ENCODE peak calls at places on chromosomes 2 and 18, in ten cellular contexts. Q is fibroblast of the conjunctiva; E is stimulated activated CD4-positive, alpha-beta T cell treated with anti-CD3 and anti-CD28 coated beads, Interleukin-4, amount 100 ng/mL, for 24 hours; C is NCI-H1092 treated with DMSO at 0.1 percent for 48 hours; D is Daoy; A is C1 segment of cervical spinal cord; G is spleen; U is right cardiac atrium; P is activated CD8-positive, alpha-beta memory T cell treated with anti-CD3 and anti-CD28 coated beads, Interleukin-2, amount 50 U/mL, for 4 hours; Z is glutamatergic neuron. K is an unnamed sample.

GRCh38 chr2:113178891-113179290 is 5.1 kb downstream of the PSD4 start:
- DNase-seq in P (peak; percentile 62), U (no peak), C (no peak), D (peak; percentile 34), Q (no peak), Z (no peak), G (peak; percentile 47), A (no peak), E (peak; percentile 66), K (no peak)

GRCh38 chr2:70748002-70748779 is 19.8 kb downstream of the ADD2 start:
- DNase-seq in D (no peak), C (no peak), G (no peak), A (no peak), Q (no peak), P (no peak), U (no peak), E (no peak), Z (no peak), K (no peak)

GRCh38 chr2:85924522-85924921 is 35.7 kb upstream of the ST3GAL5 start:
- DNase-seq in C (no peak), P (no peak), Z (no peak), A (peak; percentile 32), E (no peak), D (peak; percentile 32), U (peak; percentile 62), G (no peak), Q (peak; percentile 83), K (no peak)

GRCh38 chr2:240045098-240045497 is 8.2 kb downstream of the OR6B3 start:
- DNase-seq in E (no peak), G (no peak), Z (no peak), C (no peak), D (no peak), U (no peak), A (no peak), P (no peak), Q (no peak), K (no peak)

GRCh38 chr2:73284296-73285161 is at the start of gene FBXO41:
- DNase-seq in E (peak; percentile 71), Q (no peak), P (peak; percentile 82), A (no peak), C (peak; percentile 37), Z (peak; percentile 76), U (no peak), D (peak; percentile 61), G (peak; percentile 93), K (no peak)

GRCh38 chr2:20465716-20466391 is 19.0 kb downstream of the RHOB start:
- DNase-seq in A (no peak), E (no peak), C (peak; percentile 17), Z (no peak), D (no peak), G (peak; percentile 23), U (no peak), P (no peak), Q (no peak), K (no peak)

GRCh38 chr2:145906356-145906755 is 1386.4 kb upstream of the ZEB2 start:
- DNase-seq in C (no peak), P (no peak), D (peak; percentile 35), E (no peak), Q (no peak), U (no peak), A (no peak), Z (no peak), G (no peak), K (no peak)

GRCh38 chr2:46814160-46814559 is 101.4 kb downstream of the MCFD2 start:
- DNase-seq in A (no peak), Z (no peak), U (peak; percentile 93), Q (no peak), G (peak; percentile 74), C (no peak), D (no peak), P (no peak), E (no peak), K (peak; percentile 80)

GRCh38 chr2:479505-480161 is 191.7 kb upstream of the ALKAL2 start:
- DNase-seq in C (no peak), Z (no peak), E (no peak), P (no peak), U (no peak), G (no peak), A (no peak), Q (no peak), D (no peak), K (no peak)

GRCh38 chr2:226707500-226707899 is 92.1 kb downstream of the IRS1 start:
- DNase-seq in G (no peak), P (no peak), Q (peak; percentile 20), C (no peak), E (no peak), A (no peak), Z (no peak), D (no peak), U (no peak), K (no peak)

GRCh38 chr18:303011-303410 is 35.2 kb upstream of the THOC1 start:
- DNase-seq in P (no peak), A (no peak), Q (no peak), U (no peak), Z (no peak), C (no peak), G (no peak), E (no peak), D (no peak), K (no peak)

GRCh38 chr18:66603941-66604627 is at the start of gene CDH19:
- DNase-seq in C (no peak), Q (no peak), A (no peak), Z (no peak), U (peak; percentile 22), P (no peak), D (no peak), E (no peak), G (no peak), K (no peak)

GRCh38 chr2:39913648-39914456 is 134.8 kb upstream of the THUMPD2 start:
- DNase-seq in E (no peak), G (no peak), D (peak; percentile 59), Q (peak; percentile 60), C (peak; percentile 58), Z (no peak), U (no peak), P (no peak), A (no peak), K (peak; percentile 8)

GRCh38 chr18:35376742-35377695 is at the start of gene ZNF396:
- DNase-seq in G (peak; percentile 95), Z (peak; percentile 78), U (peak; percentile 88), A (peak; percentile 8), E (peak; percentile 72), Q (no peak), C (peak; percentile 70), D (peak; percentile 76), P (peak; percentile 67), K (no peak)

GRCh38 chr2:240848900-240849680 is 19.5 kb upstream of the AGXT start:
- DNase-seq in U (no peak), Z (no peak), C (no peak), G (no peak), Q (no peak), D (no peak), P (no peak), E (no peak), A (no peak), K (no peak)

GRCh38 chr2:95278051-95278471 is 3.8 kb downstream of the PROM2 start:
- DNase-seq in Z (peak; percentile 12), A (no peak), P (no peak), Q (peak; percentile 22), U (no peak), E (no peak), G (peak; percentile 68), C (no peak), D (peak; percentile 93), K (no peak)

K was measured in pulmonary artery endothelial cell.